ENCODE peak calls at places on chromosomes 1 and 21, in four cellular contexts. D, W, V and T are unnamed samples.

GRCh38 chr1:234582626-234583354 is 27.2 kb downstream of the IRF2BP2 start:
- DNase-seq in D (peak; percentile 52), W (no peak), V (no peak), T (no peak)

GRCh38 chr1:54572236-54572850 is 24.3 kb downstream of the ACOT11 start:
- DNase-seq in D (no peak), W (no peak), V (no peak), T (no peak)

GRCh38 chr1:1778827-1779675 is 781 bp upstream of the NADK start:
- DNase-seq in D (peak; percentile 56), W (peak; percentile 53), V (peak; percentile 78), T (peak; percentile 98)

GRCh38 chr21:26389971-26390641 is 183.0 kb downstream of the CYYR1 start:
- DNase-seq in D (no peak), W (no peak), V (no peak), T (peak; percentile 83)

GRCh38 chr1:188822248-188822647 is 1655.4 kb downstream of the BRINP3 start:
- DNase-seq in D (no peak), W (no peak), V (no peak), T (no peak)

GRCh38 chr1:236154671-236155398 is 12.5 kb downstream of the GPR137B start:
- DNase-seq in D (no peak), W (no peak), V (no peak), T (no peak)

GRCh38 chr21:25456672-25457071 is 150.6 kb downstream of the MRPL39 start:
- DNase-seq in D (no peak), W (no peak), V (no peak), T (no peak)

GRCh38 chr1:198499588-198499987 is 40.9 kb downstream of the ATP6V1G3 start:
- DNase-seq in D (no peak), W (no peak), V (no peak), T (no peak)

GRCh38 chr21:31473685-31474345 is 129.8 kb upstream of the TIAM1 start:
- DNase-seq in D (no peak), W (no peak), V (no peak), T (no peak)

GRCh38 chr21:16082038-16082816 is 352.4 kb downstream of the USP25 start:
- DNase-seq in D (no peak), W (no peak), V (no peak), T (peak; percentile 50)

GRCh38 chr1:59917026-59917784 is 9.4 kb downstream of the CYP2J2 start:
- DNase-seq in D (no peak), W (no peak), V (no peak), T (no peak)

GRCh38 chr1:7885513-7886298 is 32.8 kb upstream of the UTS2 start:
- DNase-seq in D (no peak), W (no peak), V (no peak), T (no peak)

GRCh38 chr21:33514234-33514633 is 22.7 kb upstream of the DNAJC28 start:
- DNase-seq in D (no peak), W (no peak), V (no peak), T (no peak)
- H3K36me3 ChIP-seq in D (no peaks in the 10 kb centered on the region), W (no peaks in the 10 kb centered on the region), V (peaks cover 45% of the 10 kb centered on the region), T (peaks cover 25% of the 10 kb centered on the region)

GRCh38 chr1:16139473-16139962 is 16.4 kb downstream of the EPHA2 start:
- DNase-seq in D (no peak), W (no peak), V (no peak), T (no peak)

GRCh38 chr1:16138772-16139221 is 17.1 kb downstream of the EPHA2 start:
- DNase-seq in D (no peak), W (no peak), V (no peak), T (no peak)

GRCh38 chr1:16141573-16142336 is 14.1 kb downstream of the EPHA2 start:
- DNase-seq in D (peak; percentile 58), W (no peak), V (no peak), T (no peak)

GRCh38 chr1:16137890-16138467 is 17.9 kb downstream of the EPHA2 start:
- DNase-seq in D (no peak), W (no peak), V (no peak), T (no peak)

DNA sequence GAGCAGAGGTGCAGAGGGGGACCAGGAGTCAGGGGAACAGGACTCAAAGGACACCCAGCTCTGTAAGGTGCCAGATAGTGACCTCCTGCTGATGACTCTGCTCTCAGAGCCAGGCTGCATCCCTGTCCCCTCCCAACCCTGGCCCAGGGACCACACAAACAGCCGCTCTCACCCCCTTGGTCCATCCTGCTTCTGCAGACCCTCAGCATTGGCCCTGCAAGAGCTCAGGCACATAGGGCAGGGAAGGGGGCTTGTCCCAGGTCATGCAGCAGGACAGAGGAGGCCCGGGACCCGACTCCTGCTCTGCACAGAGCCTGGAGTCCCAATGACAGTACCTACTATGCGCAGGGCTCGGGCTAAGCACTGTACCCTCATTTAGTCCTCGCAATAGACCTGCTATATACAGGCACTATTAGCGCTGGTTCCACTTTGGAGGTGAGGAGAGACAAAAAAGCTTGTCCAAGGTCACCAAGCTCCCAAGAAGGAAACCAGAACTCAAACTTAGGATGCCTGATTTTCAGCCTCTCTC is 15.7 kb downstream of the EPHA2 start:
- DNase-seq in D (no peak), W (no peak), V (no peak), T (no peak)
- H3K4me1 ChIP-seq in D (peaks cover 12% of the 10 kb centered on the region), W (peaks cover 67% of the 10 kb centered on the region), V (no peaks in the 10 kb centered on the region), T (no peaks in the 10 kb centered on the region)

DNA sequence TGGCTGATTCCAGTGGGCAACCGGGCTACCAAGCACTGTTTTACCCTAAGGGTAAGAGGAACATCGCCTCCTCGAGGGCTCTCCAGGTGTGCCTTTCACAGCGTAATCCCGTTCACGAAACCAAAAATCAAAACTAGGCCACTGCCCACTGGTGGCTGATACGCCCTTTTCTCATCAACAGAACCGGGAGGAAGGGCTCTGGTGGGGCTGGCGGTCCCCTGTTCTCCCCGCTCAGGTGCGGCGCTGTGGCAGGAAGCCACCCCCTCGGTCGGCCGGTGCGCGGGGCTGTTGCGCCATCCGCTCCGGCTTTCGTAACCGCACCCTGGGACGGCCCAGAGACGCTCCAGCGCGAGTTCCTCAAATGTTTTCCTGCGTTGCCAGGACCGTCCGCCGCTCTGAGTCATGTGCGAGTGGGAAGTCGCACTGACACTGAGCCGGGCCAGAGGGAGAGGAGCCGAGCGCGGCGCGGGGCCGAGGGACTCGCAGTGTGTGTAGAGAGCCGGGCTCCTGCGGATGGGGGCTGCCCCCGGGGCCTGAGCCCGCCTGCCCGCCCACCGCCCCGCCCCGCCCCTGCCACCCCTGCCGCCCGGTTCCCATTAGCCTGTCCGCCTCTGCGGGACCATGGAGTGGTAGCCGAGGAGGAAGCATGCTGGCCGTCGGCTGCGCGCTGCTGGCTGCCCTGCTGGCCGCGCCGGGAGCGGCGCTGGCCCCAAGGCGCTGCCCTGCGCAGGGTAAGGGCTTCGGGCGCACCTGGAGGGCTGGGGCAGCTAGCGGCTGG is at the start of gene IL6R:
- DNase-seq in D (peak; percentile 90), W (peak; percentile 90), V (peak; percentile 85), T (peak; percentile 99)
- H3K36me3 ChIP-seq in D (no peaks in the 10 kb centered on the region), W (no peaks in the 10 kb centered on the region), V (no peaks in the 10 kb centered on the region), T (no peaks in the 10 kb centered on the region)

GRCh38 chr1:184686540-184686939 is 68.1 kb downstream of the EDEM3 start:
- DNase-seq in D (peak; percentile 25), W (no peak), V (no peak), T (no peak)
- H3K4me1 ChIP-seq in D (no peaks in the 10 kb centered on the region), W (peaks cover 12% of the 10 kb centered on the region), V (no peaks in the 10 kb centered on the region), T (peaks cover 35% of the 10 kb centered on the region)

DNA sequence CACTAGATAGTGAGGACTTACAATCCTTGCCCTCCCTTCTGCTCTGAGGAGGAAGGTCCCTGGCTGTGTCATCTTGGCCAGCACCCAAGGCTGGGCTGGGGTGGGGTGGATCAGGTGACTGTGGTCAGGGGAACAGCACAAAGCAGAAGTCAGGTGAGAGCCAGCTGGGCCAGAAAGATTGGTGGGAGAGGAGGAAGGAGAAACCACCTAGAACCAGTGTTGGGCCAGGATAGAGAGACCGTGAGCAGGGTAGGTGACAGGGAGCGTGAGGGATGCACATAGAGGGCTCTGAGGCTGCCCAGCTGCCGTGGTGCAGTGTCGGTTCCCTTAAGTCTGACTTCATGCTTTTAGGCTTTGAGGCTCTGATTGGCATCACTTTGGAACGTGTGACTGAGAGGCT is 22.7 kb downstream of the NCF2 start:
- DNase-seq in D (no peak), W (no peak), V (no peak), T (no peak)
- H3K36me3 ChIP-seq in D (no peaks in the 10 kb centered on the region), W (no peaks in the 10 kb centered on the region), V (no peaks in the 10 kb centered on the region), T (no peaks in the 10 kb centered on the region)

DNA sequence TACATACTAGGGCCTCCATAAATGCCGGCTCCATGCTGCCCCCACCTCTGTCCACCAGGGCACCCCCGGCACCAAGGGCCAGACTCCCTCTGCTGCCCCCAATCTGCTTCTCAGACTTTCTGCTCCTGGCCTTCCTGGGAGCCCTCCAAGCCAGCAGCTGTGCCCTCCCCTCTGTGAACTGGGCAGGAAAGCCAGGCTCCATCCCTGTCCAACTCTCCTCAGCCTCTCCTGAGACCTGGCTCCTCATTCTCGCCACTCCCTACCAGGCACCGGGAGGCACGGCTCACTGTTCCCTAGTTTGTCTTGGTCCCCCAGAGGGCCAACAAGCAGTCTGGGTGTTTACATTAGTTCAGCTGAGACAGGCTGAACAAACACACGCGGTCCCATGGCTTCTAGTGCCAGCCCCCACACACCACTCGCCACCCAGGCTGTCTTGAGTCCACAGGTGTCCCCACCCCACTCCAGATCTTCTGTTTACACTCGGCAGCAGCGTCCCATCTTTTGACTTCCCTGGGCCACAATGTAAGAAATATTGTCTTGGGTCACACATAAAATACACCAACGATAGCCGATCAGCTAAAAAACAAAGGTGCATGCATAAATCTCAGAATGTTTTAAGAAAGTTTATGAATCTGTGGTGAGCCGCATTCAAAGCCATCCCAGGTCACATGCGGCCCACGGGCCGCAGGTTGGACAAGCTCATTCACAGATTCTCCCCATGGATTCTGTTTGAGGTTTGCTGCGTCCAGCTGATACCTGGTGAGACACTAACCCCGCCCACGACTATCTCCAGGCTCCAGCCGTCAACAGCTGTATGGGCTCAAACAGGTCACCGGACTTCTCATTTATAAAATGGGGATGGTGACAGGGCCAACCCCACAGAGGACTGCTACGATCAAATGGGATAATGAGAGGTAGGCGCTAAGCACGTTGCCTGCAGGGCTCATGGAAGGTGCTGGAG is 29.5 kb upstream of the ECE1 start:
- DNase-seq in D (peak; percentile 67), W (no peak), V (no peak), T (no peak)
- H3K4me1 ChIP-seq in D (peaks cover 53% of the 10 kb centered on the region), W (peaks cover 100% of the 10 kb centered on the region), V (peaks cover 29% of the 10 kb centered on the region), T (no peaks in the 10 kb centered on the region)

GRCh38 chr1:11068556-11069232 is 8.9 kb upstream of the SRM start:
- DNase-seq in D (peak; percentile 4), W (no peak), V (no peak), T (no peak)
- H3K36me3 ChIP-seq in D (no peaks in the 10 kb centered on the region), W (peaks cover 17% of the 10 kb centered on the region), V (peaks cover 55% of the 10 kb centered on the region), T (peaks cover 7% of the 10 kb centered on the region)

GRCh38 chr1:201404722-201405483 is 5.8 kb upstream of the LAD1 start:
- DNase-seq in D (no peak), W (no peak), V (no peak), T (no peak)

GRCh38 chr1:201403359-201403758 is 4.2 kb upstream of the LAD1 start:
- DNase-seq in D (no peak), W (no peak), V (no peak), T (no peak)

GRCh38 chr1:201406831-201407406 is 7.8 kb upstream of the LAD1 start:
- DNase-seq in D (no peak), W (no peak), V (no peak), T (no peak)

GRCh38 chr1:201404016-201404598 is 5.0 kb upstream of the LAD1 start:
- DNase-seq in D (no peak), W (no peak), V (no peak), T (no peak)

GRCh38 chr1:201405484-201405831 is 6.3 kb upstream of the LAD1 start:
- DNase-seq in D (no peak), W (no peak), V (no peak), T (no peak)
- H3K4me1 ChIP-seq in D (no peaks in the 10 kb centered on the region), W (no peaks in the 10 kb centered on the region), V (no peaks in the 10 kb centered on the region), T (no peaks in the 10 kb centered on the region)